ENCODE peak calls at places on chromosome 5, in six cellular contexts. A, N, H, Y, X and R are unnamed samples.

GRCh38 chr5:77232959-77233358 is 22.5 kb downstream of the PDE8B start:
- DNase-seq in A (no peak), N (no peak), H (no peak), Y (no peak), X (no peak), R (no peak)

GRCh38 chr5:79229357-79230174 is 6.4 kb upstream of the JMY start:
- DNase-seq in A (no peak), N (no peak), H (no peak), Y (no peak), X (no peak), R (peak; percentile 81)

GRCh38 chr5:131661931-131662330 is 26.9 kb upstream of the RAPGEF6 start:
- DNase-seq in A (no peak), N (no peak), H (no peak), Y (no peak), X (no peak), R (peak; percentile 27)

GRCh38 chr5:78526049-78526525 is 122.5 kb downstream of the LHFPL2 start:
- DNase-seq in A (no peak), N (no peak), H (no peak), Y (no peak), X (no peak), R (peak; percentile 85)

GRCh38 chr5:72268753-72269410 is 51.2 kb downstream of the MRPS27 start:
- DNase-seq in A (no peak), N (peak; percentile 61), H (peak; percentile 25), Y (peak; percentile 72), X (peak; percentile 34), R (peak; percentile 43)

GRCh38 chr5:127942246-127943060 is 141.1 kb upstream of the SLC12A2 start:
- DNase-seq in A (no peak), N (no peak), H (no peak), Y (peak; percentile 50), X (no peak), R (no peak)

GRCh38 chr5:60185230-60186104 is 291.9 kb upstream of the PDE4D start:
- DNase-seq in A (no peak), N (no peak), H (no peak), Y (no peak), X (no peak), R (no peak)

GRCh38 chr5:57650360-57651069 is 167.9 kb upstream of the ACTBL2 start:
- DNase-seq in A (no peak), N (peak; percentile 9), H (peak; percentile 89), Y (peak; percentile 84), X (peak; percentile 33), R (peak; percentile 70)

GRCh38 chr5:131575660-131576227 is 59.3 kb downstream of the RAPGEF6 start:
- DNase-seq in A (no peak), N (no peak), H (no peak), Y (no peak), X (no peak), R (no peak)

GRCh38 chr5:161311965-161312364 is 234.6 kb downstream of the GABRB2 start:
- DNase-seq in A (no peak), N (no peak), H (no peak), Y (no peak), X (no peak), R (no peak)

GRCh38 chr5:73820321-73820720 is 194.3 kb downstream of the ARHGEF28 start:
- DNase-seq in A (no peak), N (no peak), H (no peak), Y (peak; percentile 74), X (no peak), R (no peak)

GRCh38 chr5:50958852-50959457 is 292.5 kb downstream of the PARP8 start:
- DNase-seq in A (no peak), N (peak; percentile 58), H (no peak), Y (peak; percentile 92), X (no peak), R (peak; percentile 31)

GRCh38 chr5:80184235-80185023 is 71.4 kb downstream of the SERINC5 start:
- DNase-seq in A (no peak), N (no peak), H (peak; percentile 76), Y (peak; percentile 79), X (peak; percentile 72), R (no peak)

GRCh38 chr5:174590820-174591219 is 133.6 kb upstream of the MSX2 start:
- DNase-seq in A (no peak), N (no peak), H (no peak), Y (no peak), X (no peak), R (no peak)

GRCh38 chr5:80466669-80467485 is 21.0 kb upstream of the FAM151B start:
- DNase-seq in A (no peak), N (no peak), H (no peak), Y (peak; percentile 68), X (no peak), R (peak; percentile 73)

GRCh38 chr5:18281947-18282557 is 647.8 kb downstream of the TAF11L14 start:
- DNase-seq in A (no peak), N (no peak), H (no peak), Y (peak; percentile 58), X (no peak), R (peak; percentile 67)

GRCh38 chr5:168315416-168315990 is 24.1 kb downstream of the WWC1 start:
- DNase-seq in A (no peak), N (no peak), H (no peak), Y (no peak), X (no peak), R (no peak)

GRCh38 chr5:68255305-68256130 is 40.0 kb downstream of the PIK3R1 start:
- DNase-seq in A (no peak), N (no peak), H (no peak), Y (no peak), X (no peak), R (no peak)

GRCh38 chr5:126002222-126002897 is 420.8 kb upstream of the GRAMD2B start:
- DNase-seq in A (no peak), N (no peak), H (no peak), Y (no peak), X (peak; percentile 68), R (peak; percentile 63)

GRCh38 chr5:78984020-78984610 is 995 bp downstream of the ARSB start:
- DNase-seq in A (no peak), N (no peak), H (peak; percentile 23), Y (peak; percentile 45), X (no peak), R (peak; percentile 17)

GRCh38 chr5:54792611-54793404 is 192.6 kb downstream of the ESM1 start:
- DNase-seq in A (no peak), N (no peak), H (no peak), Y (no peak), X (peak; percentile 58), R (peak; percentile 27)

GRCh38 chr5:100731768-100732167 is 171.3 kb downstream of the ST8SIA4 start:
- DNase-seq in A (no peak), N (no peak), H (no peak), Y (no peak), X (no peak), R (no peak)

GRCh38 chr5:133930061-133930823 is 38.2 kb downstream of the C5orf15 start:
- DNase-seq in A (peak; percentile 42), N (no peak), H (no peak), Y (no peak), X (no peak), R (peak; percentile 59)

GRCh38 chr5:6832994-6833393 is 119.8 kb downstream of the TENT4A start:
- DNase-seq in A (no peak), N (no peak), H (no peak), Y (no peak), X (no peak), R (peak; percentile 57)

GRCh38 chr5:571791-572190 is 40.3 kb upstream of the CEP72 start:
- DNase-seq in A (no peak), N (no peak), H (no peak), Y (no peak), X (no peak), R (no peak)

GRCh38 chr5:149441194-149441753 is 62.2 kb upstream of the IL17B start:
- DNase-seq in A (no peak), N (no peak), H (no peak), Y (no peak), X (no peak), R (no peak)

GRCh38 chr5:52799358-52799982 is 11.8 kb downstream of the ITGA1 start:
- DNase-seq in A (no peak), N (peak; percentile 20), H (peak; percentile 93), Y (no peak), X (peak; percentile 38), R (peak; percentile 97)

GRCh38 chr5:73039082-73039481 is 81.3 kb upstream of the TMEM171 start:
- DNase-seq in A (no peak), N (no peak), H (peak; percentile 60), Y (no peak), X (no peak), R (no peak)